ENCODE peak calls at places on chromosomes 1 and 21, in four cellular contexts. T is endothelial cell of umbilical vein, X is IMR-90, F is K562. L is an unnamed sample.

GRCh38 chr1:20216574-20216973 is 30.3 kb upstream of the PLA2G2C start:
- DNase-seq in X (peak; percentile 10), T (peak; percentile 20), F (peak; percentile 45), L (no peak)

GRCh38 chr1:109089242-109090015 is 1.1 kb upstream of the TMEM167B start:
- DNase-seq in F (peak; percentile 86), T (peak; percentile 58), X (peak; percentile 71), L (no peak)

GRCh38 chr1:208515123-208515522 is 270.9 kb upstream of the PLXNA2 start:
- DNase-seq in X (no peak), T (no peak), F (no peak), L (no peak)

GRCh38 chr1:33297911-33298622 is 22.8 kb downstream of the A3GALT2 start:
- DNase-seq in F (no peak), X (no peak), T (no peak), L (no peak)

GRCh38 chr1:246104927-246105326 is 402.2 kb downstream of the SMYD3 start:
- DNase-seq in X (no peak), F (peak; percentile 43), T (no peak), L (no peak)

GRCh38 chr1:156852414-156852874 is 6.5 kb downstream of the INSRR start:
- DNase-seq in T (no peak), F (no peak), X (peak; percentile 27), L (no peak)

GRCh38 chr1:26696645-26697440 is 1.0 kb downstream of the ARID1A start:
- DNase-seq in T (no peak), F (peak; percentile 36), X (no peak), L (no peak)

GRCh38 chr1:63674238-63674864 is 81.1 kb downstream of the PGM1 start:
- DNase-seq in F (peak; percentile 54), X (peak; percentile 93), T (peak; percentile 74), L (no peak)

GRCh38 chr1:62530516-62531154 is 66.7 kb upstream of the ANGPTL3 start:
- DNase-seq in T (peak; percentile 29), F (peak; percentile 42), X (peak; percentile 40), L (no peak)

GRCh38 chr1:164320780-164321683 is 238.0 kb upstream of the PBX1 start:
- DNase-seq in T (peak; percentile 2), X (no peak), F (no peak), L (no peak)

GRCh38 chr1:44649788-44650158 is 24.5 kb downstream of the TMEM53 start:
- DNase-seq in F (no peak), T (no peak), X (no peak), L (no peak)

GRCh38 chr1:228238007-228238406 is 30.2 kb downstream of the OBSCN start:
- DNase-seq in F (no peak), X (no peak), T (no peak), L (no peak)

GRCh38 chr1:207283421-207283820 is 38.1 kb upstream of the CD55 start:
- DNase-seq in F (no peak), T (no peak), X (no peak), L (no peak)

GRCh38 chr1:1521331-1521730 is 9.4 kb downstream of the ATAD3A start:
- DNase-seq in T (no peak), F (no peak), X (no peak), L (no peak)

GRCh38 chr1:67652800-67653199 is 32.2 kb upstream of the GADD45A start:
- DNase-seq in T (peak; percentile 53), F (no peak), X (peak; percentile 91), L (no peak)

GRCh38 chr1:116951175-116951935 is 41.6 kb downstream of the PTGFRN start:
- DNase-seq in F (no peak), T (peak; percentile 77), X (peak; percentile 7), L (no peak)

GRCh38 chr1:59013928-59014279 is 230.1 kb upstream of the JUN start:
- DNase-seq in F (no peak), X (no peak), T (no peak), L (no peak)
- H3K27ac ChIP-seq in F (no peak overlapping the region), X (peak overlapping the region; percentile 41), T (peak overlapping the region; percentile 59), L (peak overlapping the region; percentile 72)

DNA sequence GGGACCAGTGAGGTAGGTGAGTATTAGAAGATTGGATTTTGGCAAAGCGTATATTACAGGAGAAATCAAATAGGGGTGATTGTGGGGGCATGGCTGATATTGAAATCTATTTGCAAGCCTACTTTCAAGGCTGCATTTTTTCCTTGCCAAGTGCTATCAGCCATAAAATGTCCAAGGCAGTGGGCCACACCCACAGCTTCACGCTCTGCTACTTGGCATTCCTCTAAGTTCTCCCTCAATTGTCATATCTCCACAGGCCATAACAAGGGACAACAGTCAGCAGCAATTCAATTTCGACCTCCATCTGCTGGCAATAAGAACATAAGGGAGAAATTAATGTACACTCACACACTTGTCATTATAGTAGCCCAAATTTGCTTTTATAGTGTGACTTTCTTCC is 667.1 kb upstream of the PKN2 start:
- DNase-seq in T (no peak), F (no peak), X (no peak), L (no peak)
- H3K9me1 ChIP-seq in T (no peaks in the 10 kb centered on the region), F (no peaks in the 10 kb centered on the region), X (no peaks in the 10 kb centered on the region), L (no peaks in the 10 kb centered on the region)

GRCh38 chr1:8666394-8667167 is 150.9 kb downstream of the RERE start:
- DNase-seq in T (peak; percentile 93), X (peak; percentile 77), F (no peak), L (no peak)

GRCh38 chr1:8670371-8670818 is 147.0 kb downstream of the RERE start:
- DNase-seq in X (no peak), T (no peak), F (peak; percentile 5), L (no peak)

GRCh38 chr1:8665824-8666223 is 151.6 kb downstream of the RERE start:
- DNase-seq in F (no peak), T (no peak), X (no peak), L (no peak)

GRCh38 chr1:8669608-8670335 is 147.7 kb downstream of the RERE start:
- DNase-seq in F (no peak), X (no peak), T (no peak), L (no peak)

GRCh38 chr1:8667869-8668595 is 149.4 kb downstream of the RERE start:
- DNase-seq in X (peak; percentile 45), T (peak; percentile 79), F (no peak), L (no peak)
- H4K20me1 ChIP-seq in X (peaks cover 78% of the 10 kb centered on the region), T (peaks cover 3% of the 10 kb centered on the region), F (peaks cover 44% of the 10 kb centered on the region), L (no peaks in the 10 kb centered on the region)

DNA sequence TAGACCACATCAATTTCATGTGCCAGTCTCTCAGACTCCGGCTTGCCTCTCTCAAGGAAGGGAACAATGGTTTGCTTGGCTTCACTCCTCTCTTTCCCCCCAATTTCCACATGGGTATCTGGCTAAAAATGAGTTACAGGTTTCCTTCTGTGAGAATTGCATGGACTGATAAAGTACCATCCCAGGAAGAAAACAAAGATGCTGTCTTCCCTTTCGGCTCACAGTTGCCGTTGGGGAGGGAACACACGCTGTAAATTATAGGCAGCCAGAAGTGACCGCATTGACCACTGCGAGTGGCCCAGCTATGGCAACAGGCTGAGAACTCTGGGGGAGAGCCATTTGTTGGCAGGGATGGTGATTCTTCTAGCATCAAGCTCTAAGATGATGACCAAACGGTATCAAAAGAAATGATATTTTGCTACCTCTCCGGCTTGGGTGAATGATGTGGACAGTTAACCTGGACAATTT is 2.8 kb downstream of the RUNX1 start:
- DNase-seq in X (no peak), F (no peak), T (no peak), L (no peak)
- H3K27ac ChIP-seq in X (peak overlapping the region; percentile 34), F (no peak overlapping the region), T (no peak overlapping the region), L (no peak overlapping the region)

GRCh38 chr1:230876660-230877059 is 8.3 kb upstream of the C1orf198 start:
- DNase-seq in X (no peak), T (no peak), F (no peak), L (no peak)
- H3K9me1 ChIP-seq in X (peaks cover 15% of the 10 kb centered on the region), T (no peaks in the 10 kb centered on the region), F (no peaks in the 10 kb centered on the region), L (no peaks in the 10 kb centered on the region)

GRCh38 chr1:43274125-43274803 is 4.5 kb downstream of the TMEM125 start:
- DNase-seq in F (peak; percentile 21), X (peak; percentile 58), T (peak; percentile 52), L (peak; percentile 17)
- H4K20me1 ChIP-seq in F (no peaks in the 10 kb centered on the region), X (no peaks in the 10 kb centered on the region), T (no peaks in the 10 kb centered on the region), L (no peaks in the 10 kb centered on the region)

DNA sequence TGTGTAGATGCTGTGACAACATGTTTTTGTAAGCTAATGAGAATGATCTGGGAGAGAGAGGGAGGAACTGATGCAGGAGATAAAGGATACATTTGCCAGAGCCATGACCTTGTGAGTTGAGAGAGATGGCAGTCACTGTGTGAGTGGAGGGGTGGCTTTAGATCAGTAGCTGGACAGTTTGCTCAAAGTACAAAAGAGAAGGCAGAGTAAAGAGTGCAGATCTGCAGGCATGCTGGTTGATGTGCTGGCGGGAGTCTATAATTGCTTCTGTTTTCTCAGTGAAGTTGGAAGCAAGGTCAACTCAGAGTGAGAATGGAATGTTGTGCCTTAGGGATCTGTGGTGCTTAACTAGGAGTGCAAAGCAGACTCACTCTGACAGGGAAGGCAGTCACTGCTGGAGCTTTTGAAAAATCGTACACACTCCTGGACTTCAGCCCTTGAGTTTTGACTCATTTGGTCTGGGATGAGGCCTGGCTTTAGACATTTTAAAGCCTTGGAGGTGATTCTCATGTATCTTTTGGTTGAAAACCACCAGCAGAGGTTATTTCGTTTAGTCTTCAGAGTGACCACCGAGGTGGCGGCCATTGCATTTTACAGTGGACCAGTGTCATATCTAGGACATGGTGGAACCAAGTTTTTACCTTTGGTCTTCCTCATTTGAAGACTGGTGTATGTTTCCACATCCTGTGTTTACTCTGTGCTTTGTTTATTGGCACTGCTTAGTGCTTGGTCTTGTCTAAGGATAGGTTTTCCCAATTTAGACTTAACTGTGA is 49.6 kb downstream of the MTR start:
- DNase-seq in X (peak; percentile 52), F (peak; percentile 15), T (no peak), L (no peak)
- H3K27ac ChIP-seq in X (peak overlapping the region; percentile 9), F (no peak overlapping the region), T (no peak overlapping the region), L (no peak overlapping the region)

DNA sequence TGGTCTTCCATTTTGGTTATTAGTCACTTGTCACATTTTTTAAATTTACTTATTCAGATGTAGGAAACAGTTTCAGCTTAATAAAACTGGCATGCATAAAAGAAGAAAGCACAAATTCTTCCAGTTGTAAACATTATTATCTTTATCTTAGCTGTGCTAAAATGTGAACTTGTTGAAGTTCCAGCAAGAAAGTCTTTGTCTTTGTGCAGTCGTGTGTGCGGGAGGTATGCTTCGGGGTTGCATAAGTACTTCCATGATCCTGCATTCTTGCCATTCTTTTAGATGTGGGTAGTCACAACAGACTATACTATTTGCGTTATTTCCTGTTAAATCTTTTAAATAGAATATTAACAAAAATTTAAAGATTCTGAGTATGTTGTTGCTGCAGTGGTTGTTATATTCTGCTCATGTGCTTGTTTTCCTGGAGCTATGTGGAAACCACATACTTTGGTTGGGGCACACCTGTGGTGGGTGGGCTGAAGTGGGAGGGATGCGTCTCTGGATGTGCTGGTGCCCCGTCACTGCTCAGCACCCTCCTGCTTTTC is 49.9 kb downstream of the CBS start:
- DNase-seq in T (no peak), F (no peak), X (peak; percentile 85), L (no peak)
- H3K9me1 ChIP-seq in T (no peaks in the 10 kb centered on the region), F (no peaks in the 10 kb centered on the region), X (peaks cover 21% of the 10 kb centered on the region), L (no peaks in the 10 kb centered on the region)

L was measured in keratinocyte.